ENCODE peak calls at places on chromosomes 12 and 14, in five cellular contexts. One of them, this sample, is unnamed.

GRCh38 chr12:44511289-44511688 is 364.8 kb downstream of the NELL2 start:
- DNase-seq in colonic mucosa: no peak
- DNase-seq in endodermal cell: no peak
- DNase-seq in CD8-positive, alpha-beta T cell: no peak
- DNase-seq in heart left ventricle: no peak
- DNase-seq in this sample: no peak

GRCh38 chr12:84408936-84409335 is 503.7 kb downstream of the SLC6A15 start:
- DNase-seq in colonic mucosa: no peak
- DNase-seq in CD8-positive, alpha-beta T cell: no peak
- DNase-seq in heart left ventricle: no peak
- DNase-seq in endodermal cell: no peak
- DNase-seq in this sample: no peak

GRCh38 chr12:26805401-26805971 is 27.5 kb downstream of the ITPR2 start:
- DNase-seq in endodermal cell: no peak
- DNase-seq in CD8-positive, alpha-beta T cell: no peak
- DNase-seq in heart left ventricle: no peak
- DNase-seq in colonic mucosa: no peak
- DNase-seq in this sample: no peak

GRCh38 chr14:60093088-60093487 is 1.4 kb downstream of the PCNX4 start:
- DNase-seq in heart left ventricle: no peak
- DNase-seq in endodermal cell: no peak
- DNase-seq in CD8-positive, alpha-beta T cell: no peak
- DNase-seq in colonic mucosa: no peak
- DNase-seq in this sample: no peak

GRCh38 chr14:83483063-83483462 is 1949.4 kb upstream of the SEL1L start:
- DNase-seq in heart left ventricle: no peak
- DNase-seq in endodermal cell: no peak
- DNase-seq in CD8-positive, alpha-beta T cell: no peak
- DNase-seq in colonic mucosa: no peak
- DNase-seq in this sample: no peak

GRCh38 chr12:127162902-127163301 is 1104.1 kb upstream of the TMEM132C start:
- DNase-seq in endodermal cell: no peak
- DNase-seq in CD8-positive, alpha-beta T cell: peak
- DNase-seq in colonic mucosa: no peak
- DNase-seq in heart left ventricle: no peak
- DNase-seq in this sample: peak

GRCh38 chr14:92644166-92644565 is 104.3 kb downstream of the LGMN start:
- DNase-seq in heart left ventricle: no peak
- DNase-seq in CD8-positive, alpha-beta T cell: no peak
- DNase-seq in colonic mucosa: no peak
- DNase-seq in endodermal cell: no peak
- DNase-seq in this sample: no peak

GRCh38 chr12:120015313-120015712 is 26.3 kb downstream of the BICDL1 start:
- DNase-seq in endodermal cell: no peak
- DNase-seq in colonic mucosa: no peak
- DNase-seq in heart left ventricle: no peak
- DNase-seq in CD8-positive, alpha-beta T cell: peak
- DNase-seq in this sample: no peak

GRCh38 chr12:107093547-107094448 is at the start of gene CRY1:
- DNase-seq in heart left ventricle: peak
- DNase-seq in CD8-positive, alpha-beta T cell: peak
- DNase-seq in endodermal cell: peak
- DNase-seq in colonic mucosa: peak
- DNase-seq in this sample: peak

GRCh38 chr12:121776190-121777098 is 17.0 kb downstream of the RHOF start:
- DNase-seq in CD8-positive, alpha-beta T cell: peak
- DNase-seq in colonic mucosa: peak
- DNase-seq in endodermal cell: peak
- DNase-seq in heart left ventricle: peak
- DNase-seq in this sample: no peak

GRCh38 chr12:109944975-109945374 is 44.9 kb downstream of the TCHP start:
- DNase-seq in endodermal cell: peak
- DNase-seq in heart left ventricle: no peak
- DNase-seq in colonic mucosa: no peak
- DNase-seq in CD8-positive, alpha-beta T cell: no peak
- DNase-seq in this sample: no peak

GRCh38 chr12:31203261-31203660 is 122.7 kb downstream of the SINHCAF start:
- DNase-seq in heart left ventricle: no peak
- DNase-seq in colonic mucosa: no peak
- DNase-seq in endodermal cell: no peak
- DNase-seq in CD8-positive, alpha-beta T cell: no peak
- DNase-seq in this sample: no peak

GRCh38 chr14:38078393-38078792 is 129.3 kb upstream of the SSTR1 start:
- DNase-seq in colonic mucosa: no peak
- DNase-seq in CD8-positive, alpha-beta T cell: peak
- DNase-seq in heart left ventricle: no peak
- DNase-seq in endodermal cell: no peak
- DNase-seq in this sample: no peak

GRCh38 chr14:103302966-103303365 is 31.1 kb upstream of the EIF5 start:
- DNase-seq in endodermal cell: no peak
- DNase-seq in colonic mucosa: no peak
- DNase-seq in CD8-positive, alpha-beta T cell: no peak
- DNase-seq in heart left ventricle: no peak
- DNase-seq in this sample: no peak

GRCh38 chr12:104494816-104495158 is 38.0 kb downstream of the CHST11 start:
- DNase-seq in heart left ventricle: no peak
- DNase-seq in CD8-positive, alpha-beta T cell: no peak
- DNase-seq in colonic mucosa: no peak
- DNase-seq in endodermal cell: no peak
- DNase-seq in this sample: peak

DNA sequence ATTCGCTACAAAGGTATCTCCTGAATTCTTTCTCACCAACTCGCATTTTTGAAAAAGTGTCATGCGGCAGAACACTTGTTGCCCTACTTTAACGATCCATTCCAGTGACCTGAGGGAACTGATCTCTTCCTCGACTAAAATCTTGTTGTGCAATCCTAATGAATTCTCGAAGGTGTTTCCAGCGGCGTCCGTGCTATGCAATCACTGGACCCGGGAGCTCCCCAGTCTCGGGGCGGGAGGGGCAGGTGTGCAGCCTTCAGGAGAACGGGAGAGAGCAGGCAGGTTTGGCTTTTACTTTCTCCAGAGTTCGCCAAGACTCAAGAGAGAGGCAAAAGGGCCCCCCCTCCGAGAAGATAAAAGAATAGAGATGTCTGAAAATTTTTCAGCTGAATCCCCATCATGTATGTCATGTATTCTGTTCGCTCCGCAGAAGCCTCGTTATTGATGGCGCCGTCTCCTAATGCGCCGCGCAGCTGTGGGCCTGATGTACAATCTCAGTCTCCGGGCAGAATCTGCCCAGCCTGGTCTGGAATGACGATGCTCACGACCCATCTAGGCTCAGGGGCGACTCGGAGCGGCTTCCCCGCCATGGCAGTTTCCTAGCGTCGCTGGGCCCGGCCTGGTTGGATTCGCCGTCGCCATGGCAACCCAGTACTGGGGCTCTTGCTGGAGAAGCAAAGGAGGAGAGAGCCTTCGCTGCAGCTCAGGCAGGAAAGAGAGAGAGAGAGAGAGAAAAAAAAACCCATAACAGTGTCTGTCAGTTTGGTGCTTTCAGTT is 38.3 kb downstream of the PLXNC1 start:
- DNase-seq in heart left ventricle: peak
- DNase-seq in CD8-positive, alpha-beta T cell: no peak
- DNase-seq in endodermal cell: peak
- DNase-seq in colonic mucosa: no peak
- DNase-seq in this sample: peak
- H3K4me3 ChIP-seq in heart left ventricle: peak
- H3K4me3 ChIP-seq in CD8-positive, alpha-beta T cell: no peak
- H3K4me3 ChIP-seq in endodermal cell: no peak
- H3K4me3 ChIP-seq in colonic mucosa: no peak
- H3K4me3 ChIP-seq in this sample: peak

GRCh38 chr12:46365951-46366379 is 6.6 kb downstream of the SLC38A2 start:
- DNase-seq in colonic mucosa: no peak
- DNase-seq in CD8-positive, alpha-beta T cell: no peak
- DNase-seq in heart left ventricle: no peak
- DNase-seq in endodermal cell: no peak
- DNase-seq in this sample: no peak

GRCh38 chr12:46364300-46364696 is 8.3 kb downstream of the SLC38A2 start:
- DNase-seq in endodermal cell: no peak
- DNase-seq in CD8-positive, alpha-beta T cell: no peak
- DNase-seq in colonic mucosa: no peak
- DNase-seq in heart left ventricle: no peak
- DNase-seq in this sample: no peak

GRCh38 chr12:46363582-46364299 is 8.8 kb downstream of the SLC38A2 start:
- DNase-seq in endodermal cell: no peak
- DNase-seq in heart left ventricle: no peak
- DNase-seq in colonic mucosa: no peak
- DNase-seq in CD8-positive, alpha-beta T cell: no peak
- DNase-seq in this sample: no peak

GRCh38 chr12:46366771-46367170 is 5.8 kb downstream of the SLC38A2 start:
- DNase-seq in endodermal cell: no peak
- DNase-seq in heart left ventricle: no peak
- DNase-seq in CD8-positive, alpha-beta T cell: no peak
- DNase-seq in colonic mucosa: no peak
- DNase-seq in this sample: no peak

DNA sequence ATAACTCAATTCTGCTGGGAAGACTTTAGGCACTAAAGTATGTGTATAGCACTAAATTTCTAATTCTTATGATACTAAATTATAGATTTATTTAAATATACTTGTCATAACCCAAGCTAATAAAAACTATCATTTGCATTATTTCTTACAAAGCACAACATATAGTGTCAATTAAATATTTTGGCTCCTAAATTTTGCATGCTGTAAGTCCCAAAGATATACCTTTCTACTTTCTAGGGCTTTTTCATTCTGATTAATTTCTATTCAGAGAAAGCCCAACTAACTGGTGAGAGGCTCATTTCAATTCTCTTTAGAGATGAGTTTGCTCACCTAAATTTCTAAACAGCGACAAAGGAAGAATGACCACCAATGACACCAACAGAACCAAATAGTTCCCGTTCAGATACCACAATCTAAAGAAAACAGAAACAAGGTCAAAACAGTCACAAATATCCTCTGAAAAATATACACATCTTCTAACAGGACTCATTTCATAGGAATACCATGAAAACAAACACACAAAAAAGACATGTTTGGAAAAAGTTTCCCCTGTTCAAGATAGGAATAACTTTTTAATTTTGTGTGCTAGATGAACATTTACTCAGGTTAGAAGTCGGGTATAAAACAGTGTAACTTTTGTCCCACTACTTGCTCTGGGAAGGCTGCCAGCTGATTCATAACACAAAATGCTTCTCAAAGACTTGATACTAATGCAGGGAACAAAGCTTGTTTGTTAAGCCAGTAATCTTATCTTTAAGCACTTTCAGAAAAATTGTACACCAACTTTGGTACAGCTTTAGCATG is 7.6 kb downstream of the SLC38A2 start:
- DNase-seq in heart left ventricle: no peak
- DNase-seq in colonic mucosa: peak
- DNase-seq in CD8-positive, alpha-beta T cell: no peak
- DNase-seq in endodermal cell: no peak
- DNase-seq in this sample: no peak
- H3K4me3 ChIP-seq in heart left ventricle: peak
- H3K4me3 ChIP-seq in colonic mucosa: no peak
- H3K4me3 ChIP-seq in CD8-positive, alpha-beta T cell: no peak
- H3K4me3 ChIP-seq in endodermal cell: no peak
- H3K4me3 ChIP-seq in this sample: no peak

GRCh38 chr14:81129242-81129641 is 91.5 kb downstream of the GTF2A1 start:
- DNase-seq in CD8-positive, alpha-beta T cell: no peak
- DNase-seq in colonic mucosa: no peak
- DNase-seq in heart left ventricle: no peak
- DNase-seq in endodermal cell: no peak
- DNase-seq in this sample: no peak

GRCh38 chr14:81122326-81122725 is 98.4 kb downstream of the GTF2A1 start:
- DNase-seq in colonic mucosa: no peak
- DNase-seq in CD8-positive, alpha-beta T cell: no peak
- DNase-seq in endodermal cell: no peak
- DNase-seq in heart left ventricle: no peak
- DNase-seq in this sample: no peak

GRCh38 chr14:81127785-81128184 is 93.0 kb downstream of the GTF2A1 start:
- DNase-seq in heart left ventricle: no peak
- DNase-seq in CD8-positive, alpha-beta T cell: no peak
- DNase-seq in endodermal cell: no peak
- DNase-seq in colonic mucosa: no peak
- DNase-seq in this sample: no peak

DNA sequence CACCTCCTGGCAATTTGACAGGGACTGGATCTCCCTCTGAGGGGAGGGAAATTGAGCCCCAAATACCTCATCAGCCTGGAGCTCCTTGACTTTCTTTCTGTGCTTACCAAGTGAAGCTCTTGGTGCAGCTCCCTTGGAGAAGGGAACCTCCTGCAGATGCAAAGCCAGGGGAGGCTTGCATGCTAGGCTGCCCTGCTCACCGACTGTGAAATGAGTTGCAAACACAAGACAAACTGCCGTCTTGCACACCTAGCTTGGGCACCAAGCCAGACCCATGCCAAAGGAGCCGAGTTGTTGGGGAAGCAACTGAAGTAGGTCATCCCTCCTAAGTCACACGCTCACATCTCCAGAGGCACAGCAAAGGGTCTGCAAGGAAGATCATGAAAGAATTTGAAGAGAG is 95.2 kb downstream of the GTF2A1 start:
- DNase-seq in endodermal cell: no peak
- DNase-seq in colonic mucosa: no peak
- DNase-seq in heart left ventricle: no peak
- DNase-seq in CD8-positive, alpha-beta T cell: no peak
- DNase-seq in this sample: no peak
- H3K4me3 ChIP-seq in endodermal cell: no peak
- H3K4me3 ChIP-seq in colonic mucosa: no peak
- H3K4me3 ChIP-seq in heart left ventricle: no peak
- H3K4me3 ChIP-seq in CD8-positive, alpha-beta T cell: no peak
- H3K4me3 ChIP-seq in this sample: no peak

GRCh38 chr12:51392556-51393237 is 1.5 kb upstream of the GALNT6 start:
- DNase-seq in endodermal cell: peak
- DNase-seq in CD8-positive, alpha-beta T cell: peak
- DNase-seq in colonic mucosa: no peak
- DNase-seq in heart left ventricle: no peak
- DNase-seq in this sample: no peak

GRCh38 chr12:51389302-51389999 is 1.8 kb downstream of the GALNT6 start:
- DNase-seq in endodermal cell: peak
- DNase-seq in CD8-positive, alpha-beta T cell: peak
- DNase-seq in heart left ventricle: no peak
- DNase-seq in colonic mucosa: peak
- DNase-seq in this sample: no peak

GRCh38 chr12:51391047-51391837 is at the start of gene GALNT6:
- DNase-seq in endodermal cell: peak
- DNase-seq in colonic mucosa: peak
- DNase-seq in heart left ventricle: peak
- DNase-seq in CD8-positive, alpha-beta T cell: peak
- DNase-seq in this sample: no peak

GRCh38 chr12:51388826-51389225 is 2.4 kb downstream of the GALNT6 start:
- DNase-seq in CD8-positive, alpha-beta T cell: no peak
- DNase-seq in colonic mucosa: no peak
- DNase-seq in heart left ventricle: no peak
- DNase-seq in endodermal cell: no peak
- DNase-seq in this sample: no peak

DNA sequence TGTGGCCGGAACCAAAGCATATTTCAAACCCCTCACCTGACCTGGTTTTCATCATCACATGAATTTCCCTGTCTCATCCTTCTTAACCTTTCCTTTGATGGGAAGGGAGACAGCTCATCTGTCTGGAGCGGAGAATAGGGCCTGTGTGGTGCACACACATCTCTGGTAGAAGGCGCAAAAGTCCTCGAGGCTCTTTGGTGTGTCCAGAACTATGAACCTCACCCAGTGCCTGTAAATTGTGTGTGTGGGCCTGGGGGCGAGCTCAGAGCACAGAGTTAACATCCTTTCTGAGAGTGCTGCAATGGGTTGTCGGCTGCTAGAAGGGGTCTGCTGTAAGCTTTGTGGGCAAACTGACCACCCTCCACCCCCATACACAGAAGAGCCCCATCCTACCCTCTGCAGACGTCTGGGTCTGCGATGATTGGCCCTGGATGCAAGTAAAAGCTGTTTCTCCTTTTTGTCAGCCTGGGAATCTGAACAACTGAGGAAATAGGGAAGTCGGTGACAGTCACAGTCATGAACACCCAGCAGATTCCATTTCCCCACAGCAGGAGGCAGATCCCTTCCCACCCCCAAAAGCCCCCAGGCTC is 654 bp downstream of the GALNT6 start:
- DNase-seq in heart left ventricle: no peak
- DNase-seq in CD8-positive, alpha-beta T cell: no peak
- DNase-seq in colonic mucosa: no peak
- DNase-seq in endodermal cell: no peak
- DNase-seq in this sample: no peak
- H3K4me3 ChIP-seq in heart left ventricle: peak
- H3K4me3 ChIP-seq in CD8-positive, alpha-beta T cell: peak
- H3K4me3 ChIP-seq in colonic mucosa: peak
- H3K4me3 ChIP-seq in endodermal cell: peak
- H3K4me3 ChIP-seq in this sample: peak